ENCODE peak calls at places on chromosome 20, in ten cellular contexts. T is AG10803, D is NB4, M is fibroblast of pulmonary artery, Y is iPS DF 6.9, O is HCT116, F is K562, E is cardiac muscle cell, H is hepatocyte, P is heart left ventricle. V is an unnamed sample.
A peak's percentile ranks its signal among the peaks of the same experiment; 100 is the strongest.

GRCh38 chr20:17837179-17837578 is 131.4 kb downstream of the SNX5 start:
- DNase-seq in T (no peak), D (no peak), M (no peak), Y (no peak), O (no peak), F (no peak), E (no peak), H (no peak), P (no peak), V (no peak)

GRCh38 chr20:1336699-1337387 is 7.9 kb upstream of the SDCBP2 start:
- DNase-seq in T (peak; percentile 31), D (no peak), M (peak; percentile 84), Y (no peak), O (no peak), F (no peak), E (peak; percentile 68), H (no peak), P (peak; percentile 87), V (peak; percentile 84)

GRCh38 chr20:61127311-61128044 is 124.6 kb upstream of the CDH4 start:
- DNase-seq in T (peak; percentile 78), D (no peak), M (peak; percentile 17), Y (no peak), O (no peak), F (no peak), E (no peak), H (no peak), P (no peak), V (no peak)

GRCh38 chr20:52859156-52859887 is 112.8 kb upstream of the TSHZ2 start:
- DNase-seq in T (peak; percentile 46), D (no peak), M (peak; percentile 46), Y (no peak), O (no peak), F (no peak), E (peak; percentile 75), H (no peak), P (peak; percentile 8), V (peak; percentile 16)

GRCh38 chr20:24953621-24954133 is 4.6 kb downstream of the CST7 start:
- DNase-seq in T (no peak), D (no peak), M (no peak), Y (no peak), O (no peak), F (no peak), E (no peak), H (no peak), P (no peak), V (no peak)

GRCh38 chr20:3995067-3995748 is 20.1 kb downstream of the RNF24 start:
- DNase-seq in T (peak; percentile 57), D (peak; percentile 35), M (peak; percentile 31), Y (no peak), O (no peak), F (peak; percentile 14), E (peak; percentile 40), H (no peak), P (no peak), V (no peak)

GRCh38 chr20:2301164-2301622 is 5.4 kb downstream of the TGM3 start:
- DNase-seq in T (peak; percentile 38), D (peak; percentile 99), M (peak; percentile 29), Y (no peak), O (no peak), F (peak; percentile 28), E (peak; percentile 21), H (peak; percentile 55), P (peak; percentile 44), V (peak; percentile 35)

GRCh38 chr20:24131684-24132083 is 143.1 kb upstream of the GGTLC1 start:
- DNase-seq in T (no peak), D (no peak), M (peak; percentile 10), Y (no peak), O (no peak), F (no peak), E (no peak), H (no peak), P (no peak), V (no peak)

GRCh38 chr20:19426356-19426755 is 213.9 kb downstream of the SLC24A3 start:
- DNase-seq in T (no peak), D (no peak), M (no peak), Y (no peak), O (no peak), F (no peak), E (no peak), H (no peak), P (no peak), V (no peak)

GRCh38 chr20:19423892-19424620 is 211.6 kb downstream of the SLC24A3 start:
- DNase-seq in T (no peak), D (no peak), M (no peak), Y (no peak), O (no peak), F (no peak), E (no peak), H (no peak), P (no peak), V (no peak)

GRCh38 chr20:19427480-19427879 is 215.0 kb downstream of the SLC24A3 start:
- DNase-seq in T (no peak), D (no peak), M (no peak), Y (no peak), O (no peak), F (peak; percentile 9), E (no peak), H (peak; percentile 46), P (no peak), V (no peak)

GRCh38 chr20:19419420-19419819 is 207.0 kb downstream of the SLC24A3 start:
- DNase-seq in T (no peak), D (no peak), M (no peak), Y (no peak), O (no peak), F (no peak), E (no peak), H (no peak), P (no peak), V (no peak)

DNA sequence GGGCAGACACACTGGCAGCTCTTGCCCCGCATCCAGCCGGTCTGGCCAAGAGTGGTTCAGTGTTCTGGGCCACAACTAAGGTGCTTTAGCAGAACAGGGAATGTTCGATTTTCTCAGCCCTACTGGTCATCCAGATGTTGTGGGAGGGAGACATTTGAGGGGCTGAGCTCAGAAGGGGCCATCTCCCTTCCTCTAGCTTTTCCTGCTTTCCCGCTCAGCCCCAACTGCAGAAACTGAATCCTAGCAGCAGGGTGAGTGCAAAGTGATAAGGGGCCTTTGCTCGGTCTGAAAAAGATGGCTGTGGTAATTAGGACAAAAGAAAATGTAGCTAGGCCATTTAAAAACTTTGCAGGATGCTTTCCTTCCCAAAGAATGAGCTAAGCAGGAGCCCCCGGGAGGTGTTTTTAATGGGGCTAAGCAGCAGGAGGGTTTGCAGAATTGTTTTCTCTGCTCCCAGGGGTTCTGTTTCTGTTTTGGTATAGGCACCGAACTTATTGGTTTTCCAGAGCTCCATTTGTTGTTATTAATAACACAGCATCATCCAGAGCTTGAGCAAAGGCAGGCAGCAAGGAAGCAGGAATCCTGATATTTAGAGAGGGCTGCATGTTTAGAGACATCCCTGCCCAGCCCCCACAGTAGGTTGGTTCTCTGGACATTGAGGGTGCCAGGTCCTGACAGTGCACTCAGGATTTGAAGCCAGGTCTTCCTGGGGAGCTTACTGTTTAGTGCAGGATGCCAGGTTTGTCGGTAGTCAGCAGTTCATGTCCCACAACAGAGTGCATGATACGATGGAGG is 210.9 kb downstream of the SLC24A3 start:
- DNase-seq in T (no peak), D (no peak), M (no peak), Y (no peak), O (no peak), F (no peak), E (no peak), H (no peak), P (no peak), V (no peak)
- H3K4me3 ChIP-seq in T (no peak overlapping the region), D (no peak overlapping the region), M (no peak overlapping the region), Y (no peak overlapping the region), O (no peak overlapping the region), F (no peak overlapping the region), E (no peak overlapping the region), H (no peak overlapping the region), P (no peak overlapping the region), V (no peak overlapping the region)

GRCh38 chr20:44582321-44583025 is at the start of gene PKIG:
- DNase-seq in T (peak; percentile 84), D (peak; percentile 60), M (peak; percentile 93), Y (no peak), O (no peak), F (no peak), E (peak; percentile 87), H (peak; percentile 37), P (peak; percentile 81), V (no peak)
- H3K4me3 ChIP-seq in T (peak within 1 kb of the TSS; percentile 65), D (no peak within 1 kb of the TSS), M (peak within 1 kb of the TSS; percentile 61), Y (no peak within 1 kb of the TSS), O (no peak within 1 kb of the TSS), F (no peak within 1 kb of the TSS), E (no peak within 1 kb of the TSS), H (no peak within 1 kb of the TSS), P (peak within 1 kb of the TSS; percentile 62), V (peak within 1 kb of the TSS; percentile 74)

GRCh38 chr20:40982415-40983145 is 46.0 kb upstream of the TOP1 start:
- DNase-seq in T (no peak), D (no peak), M (no peak), Y (no peak), O (no peak), F (no peak), E (no peak), H (no peak), P (no peak), V (no peak)
- H3K4me3 ChIP-seq in T (no peak overlapping the region), D (no peak overlapping the region), M (no peak overlapping the region), Y (no peak overlapping the region), O (no peak overlapping the region), F (no peak overlapping the region), E (no peak overlapping the region), H (no peak overlapping the region), P (no peak overlapping the region), V (no peak overlapping the region)

DNA sequence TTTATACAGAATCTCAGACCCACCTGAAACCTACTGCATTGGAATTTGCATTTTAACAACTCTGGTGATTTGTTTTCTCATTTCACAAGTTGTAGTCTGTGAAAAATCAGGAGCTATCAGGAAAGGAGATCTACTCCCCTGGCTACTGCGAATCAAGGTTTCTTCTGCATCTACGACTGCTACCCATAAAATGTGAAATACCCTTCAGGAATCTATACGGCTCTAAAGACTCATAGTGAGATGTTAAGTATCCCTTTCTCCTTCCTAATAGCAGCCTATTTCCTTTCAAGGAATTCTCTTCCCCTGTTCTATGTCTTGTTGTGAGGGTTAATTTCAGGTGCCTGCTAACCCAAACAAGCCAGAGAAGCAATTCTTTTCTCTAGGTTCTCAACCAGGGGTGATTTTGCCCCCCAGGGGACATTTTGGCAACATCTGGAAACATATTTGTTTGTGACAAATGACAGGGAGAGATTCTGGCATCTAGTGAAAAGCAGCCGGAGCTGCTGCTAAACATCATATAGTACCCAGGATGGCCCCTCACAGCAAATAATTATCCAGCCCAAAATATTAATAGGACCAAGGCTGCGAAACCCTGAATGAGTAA is 26.3 kb downstream of the WFDC3 start:
- DNase-seq in T (no peak), D (no peak), M (no peak), Y (peak; percentile 41), O (no peak), F (no peak), E (no peak), H (no peak), P (no peak), V (no peak)
- H3K4me3 ChIP-seq in T (no peak overlapping the region), D (no peak overlapping the region), M (no peak overlapping the region), Y (no peak overlapping the region), O (no peak overlapping the region), F (no peak overlapping the region), E (no peak overlapping the region), H (no peak overlapping the region), P (no peak overlapping the region), V (no peak overlapping the region)

V was measured in left ventricle myocardium inferior.